ENCODE peak calls at places on chromosome 12, in four cellular contexts. A is cardiac muscle cell, N is mesendoderm, Y is A549. R is an unnamed sample.

GRCh38 chr12:89346741-89347324 is 5.5 kb downstream of the DUSP6 start:
- DNase-seq in A (peak; percentile 37), N (peak; percentile 70), Y (no peak), R (no peak)

GRCh38 chr12:26317942-26318565 is 122.7 kb downstream of the SSPN start:
- DNase-seq in A (no peak), N (no peak), Y (no peak), R (no peak)

GRCh38 chr12:100687686-100688085 is 106.9 kb upstream of the ANO4 start:
- DNase-seq in A (no peak), N (no peak), Y (no peak), R (no peak)

GRCh38 chr12:67086116-67086515 is 183.0 kb upstream of the CAND1 start:
- DNase-seq in A (no peak), N (no peak), Y (no peak), R (no peak)

GRCh38 chr12:89129471-89129870 is 222.8 kb downstream of the DUSP6 start:
- DNase-seq in A (no peak), N (no peak), Y (no peak), R (no peak)

GRCh38 chr12:121776190-121777098 is 17.0 kb downstream of the RHOF start:
- DNase-seq in A (peak; percentile 87), N (peak; percentile 73), Y (peak; percentile 81), R (peak; percentile 88)

GRCh38 chr12:131448254-131448795 is 262.6 kb upstream of the SFSWAP start:
- DNase-seq in A (no peak), N (no peak), Y (no peak), R (no peak)

GRCh38 chr12:53746592-53747491 is 4.9 kb downstream of the CISTR start:
- DNase-seq in A (peak; percentile 94), N (peak; percentile 92), Y (peak; percentile 91), R (peak; percentile 95)

GRCh38 chr12:88127855-88128254 is 14.0 kb downstream of the CEP290 start:
- DNase-seq in A (no peak), N (no peak), Y (no peak), R (no peak)

GRCh38 chr12:53591301-53592206 is 34.6 kb downstream of the ATF7 start:
- DNase-seq in A (peak; percentile 61), N (no peak), Y (no peak), R (peak; percentile 53)

GRCh38 chr12:42255221-42255874 is 17.3 kb upstream of the YAF2 start:
- DNase-seq in A (no peak), N (no peak), Y (no peak), R (no peak)

GRCh38 chr12:120652671-120653435 is 12.4 kb downstream of the CABP1 start:
- DNase-seq in A (no peak), N (no peak), Y (no peak), R (no peak)

GRCh38 chr12:3364661-3365264 is 126.2 kb upstream of the PRMT8 start:
- DNase-seq in A (no peak), N (no peak), Y (no peak), R (no peak)

GRCh38 chr12:79083181-79083580 is 218.6 kb downstream of the SYT1 start:
- DNase-seq in A (no peak), N (peak; percentile 27), Y (peak; percentile 33), R (no peak)

GRCh38 chr12:62739266-62739831 is 195.6 kb downstream of the PPM1H start:
- DNase-seq in A (no peak), N (peak; percentile 52), Y (no peak), R (no peak)

GRCh38 chr12:67928621-67929369 is 60.5 kb upstream of the IFNG-AS1 start:
- DNase-seq in A (no peak), N (no peak), Y (no peak), R (no peak)

GRCh38 chr12:121279507-121279915 is 17.0 kb downstream of the CAMKK2 start:
- DNase-seq in A (no peak), N (no peak), Y (no peak), R (peak; percentile 47)

GRCh38 chr12:130356222-130356621 is 18.5 kb downstream of the PIWIL1 start:
- DNase-seq in A (no peak), N (no peak), Y (no peak), R (no peak)

GRCh38 chr12:130351331-130351730 is 13.6 kb downstream of the PIWIL1 start:
- DNase-seq in A (no peak), N (no peak), Y (no peak), R (no peak)

GRCh38 chr12:130354407-130354806 is 16.7 kb downstream of the PIWIL1 start:
- DNase-seq in A (no peak), N (peak; percentile 37), Y (no peak), R (no peak)

GRCh38 chr12:130350715-130351114 is 13.0 kb downstream of the PIWIL1 start:
- DNase-seq in A (no peak), N (no peak), Y (no peak), R (no peak)

GRCh38 chr12:130353081-130353480 is 15.4 kb downstream of the PIWIL1 start:
- DNase-seq in A (no peak), N (no peak), Y (no peak), R (no peak)
- H3K4me1 ChIP-seq in A (no peaks in the 10 kb centered on the region), N (no peaks in the 10 kb centered on the region), Y (no peaks in the 10 kb centered on the region), R (no peaks in the 10 kb centered on the region)

DNA sequence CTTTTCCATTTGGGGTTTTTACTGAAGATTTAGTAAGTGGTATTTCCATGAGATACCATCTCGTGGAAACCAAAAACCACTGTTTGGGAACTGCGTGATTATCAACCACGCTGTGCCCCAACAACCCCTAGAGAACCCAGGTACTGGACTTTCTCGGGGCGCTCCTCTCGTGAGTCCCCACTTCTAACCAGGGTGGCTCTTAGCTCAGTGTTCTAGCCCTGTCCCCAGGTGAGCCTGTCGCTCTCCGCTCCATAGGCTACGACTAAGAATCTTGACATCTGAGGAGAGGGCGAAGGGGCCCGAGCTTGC is 686 bp downstream of the MCRS1 start:
- DNase-seq in A (no peak), N (no peak), Y (no peak), R (no peak)
- H3K4me1 ChIP-seq in A (peaks cover 11% of the 10 kb centered on the region), N (peaks cover 4% of the 10 kb centered on the region), Y (peaks cover 13% of the 10 kb centered on the region), R (no peaks in the 10 kb centered on the region)

DNA sequence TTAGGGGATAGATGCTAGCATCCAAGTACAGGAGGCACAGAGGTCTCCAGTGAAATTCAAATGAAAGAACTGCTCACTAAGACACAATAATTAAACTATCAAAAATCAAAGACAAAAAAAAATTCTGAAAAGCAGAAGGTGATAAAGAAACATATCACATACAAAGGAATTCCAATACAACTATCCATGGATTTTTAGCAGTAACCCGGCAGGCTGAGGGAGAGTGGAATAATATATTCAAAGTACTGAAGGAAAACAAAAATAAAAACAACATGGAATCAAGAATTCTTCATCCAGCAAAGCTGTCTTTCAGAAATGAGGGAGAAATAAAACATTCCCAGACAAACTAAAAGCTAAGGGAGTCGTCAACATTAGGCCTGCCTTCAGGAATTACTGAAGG is 31.9 kb downstream of the A2M start:
- DNase-seq in A (no peak), N (no peak), Y (no peak), R (no peak)
- H3K4me1 ChIP-seq in A (no peaks in the 10 kb centered on the region), N (no peaks in the 10 kb centered on the region), Y (no peaks in the 10 kb centered on the region), R (no peaks in the 10 kb centered on the region)

GRCh38 chr12:108635997-108636808 is 2.5 kb upstream of the SELPLG start:
- DNase-seq in A (no peak), N (no peak), Y (no peak), R (no peak)

GRCh38 chr12:108638997-108639822 is 5.5 kb upstream of the SELPLG start:
- DNase-seq in A (no peak), N (no peak), Y (no peak), R (no peak)

GRCh38 chr12:108637222-108637621 is 3.5 kb upstream of the SELPLG start:
- DNase-seq in A (no peak), N (no peak), Y (no peak), R (no peak)

GRCh38 chr12:108638141-108638823 is 4.6 kb upstream of the SELPLG start:
- DNase-seq in A (no peak), N (no peak), Y (no peak), R (no peak)

DNA sequence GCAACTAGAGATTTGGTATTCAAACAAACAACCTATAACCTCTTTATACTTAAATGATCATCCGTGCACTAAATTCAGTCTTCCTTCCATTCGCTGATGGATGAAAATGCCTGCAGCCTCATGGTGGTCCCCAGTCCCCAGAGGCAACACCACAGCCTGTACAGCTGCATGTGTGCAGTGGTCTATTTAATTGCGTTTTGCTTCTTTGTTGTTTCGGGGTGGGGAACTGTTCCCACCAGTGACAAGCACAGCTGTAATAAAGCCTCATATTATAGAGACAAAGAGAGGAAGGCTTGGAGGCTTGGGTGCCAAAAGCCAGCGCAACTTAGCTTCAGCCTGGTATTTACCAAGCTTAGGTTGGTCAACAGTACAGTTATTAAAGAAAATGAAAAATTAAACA is 3.9 kb upstream of the SELPLG start:
- DNase-seq in A (no peak), N (no peak), Y (no peak), R (no peak)
- H3K4me1 ChIP-seq in A (peaks cover 39% of the 10 kb centered on the region), N (peaks cover 6% of the 10 kb centered on the region), Y (peaks cover 10% of the 10 kb centered on the region), R (peaks cover 15% of the 10 kb centered on the region)